ENCODE peak calls at places on chromosome 4, in five cellular contexts. Z, W, C, J and B are unnamed samples.

GRCh38 chr4:54091637-54092404 is 8.1 kb upstream of the GSX2 start:
- DNase-seq in W (peak), Z (peak), J (peak), C (peak), B (peak)

GRCh38 chr4:53659737-53660136 is 68.5 kb upstream of the LNX1 start:
- DNase-seq in W (no peak), Z (no peak), J (no peak), C (no peak), B (no peak)

GRCh38 chr4:75254745-75255144 is 259.5 kb downstream of the RCHY1 start:
- DNase-seq in Z (no peak), J (no peak), W (no peak), C (no peak), B (peak)

GRCh38 chr4:155787113-155787710 is 28.4 kb downstream of the GUCY1B1 start:
- DNase-seq in C (peak), J (peak), Z (no peak), W (no peak), B (peak)

GRCh38 chr4:123750044-123750443 is 353.4 kb downstream of the SPRY1 start:
- DNase-seq in W (no peak), C (no peak), Z (no peak), J (peak), B (peak)

GRCh38 chr4:153822316-153822715 is 33.4 kb upstream of the SFRP2 start:
- DNase-seq in J (no peak), W (no peak), C (no peak), Z (no peak), B (no peak)

GRCh38 chr4:20127626-20128025 is 124.1 kb upstream of the SLIT2 start:
- DNase-seq in C (no peak), J (no peak), Z (no peak), W (no peak), B (no peak)

GRCh38 chr4:26323807-26324206 is 3.0 kb downstream of the RBPJ start:
- DNase-seq in Z (no peak), W (no peak), J (no peak), C (no peak), B (peak)

GRCh38 chr4:124478518-124478917 is 234.0 kb downstream of the ANKRD50 start:
- DNase-seq in J (no peak), Z (no peak), W (no peak), C (no peak), B (no peak)

GRCh38 chr4:27357283-27357682 is 496.6 kb downstream of the STIM2 start:
- DNase-seq in J (peak), C (no peak), Z (no peak), W (no peak), B (peak)

GRCh38 chr4:103786014-103786413 is 66.2 kb upstream of the TACR3 start:
- DNase-seq in Z (no peak), C (peak), W (no peak), J (peak), B (peak)

GRCh38 chr4:39825741-39826231 is 127.8 kb downstream of the UBE2K start:
- DNase-seq in Z (no peak), C (no peak), J (peak), W (no peak), B (no peak)

GRCh38 chr4:26151615-26152014 is 169.2 kb upstream of the RBPJ start:
- DNase-seq in Z (no peak), J (no peak), C (no peak), W (peak), B (no peak)

GRCh38 chr4:7439699-7440098 is 5.0 kb upstream of the PSAPL1 start:
- DNase-seq in Z (no peak), J (no peak), C (no peak), W (no peak), B (no peak)

GRCh38 chr4:159447296-159447695 is 344.4 kb downstream of the RAPGEF2 start:
- DNase-seq in J (no peak), Z (no peak), C (no peak), W (no peak), B (peak)

GRCh38 chr4:39043058-39043696 is 11.0 kb upstream of the TMEM156 start:
- DNase-seq in W (no peak), Z (no peak), C (no peak), J (peak), B (no peak)

GRCh38 chr4:182975806-182976205 is 58.6 kb upstream of the DCTD start:
- DNase-seq in J (no peak), Z (no peak), W (no peak), C (peak), B (peak)

GRCh38 chr4:124061413-124061812 is 651.1 kb downstream of the ANKRD50 start:
- DNase-seq in W (no peak), J (no peak), C (no peak), Z (no peak), B (no peak)

GRCh38 chr4:170741856-170742255 is 652.1 kb upstream of the AADAT start:
- DNase-seq in W (no peak), Z (no peak), C (no peak), J (no peak), B (no peak)

GRCh38 chr4:185894481-185894880 is 82.5 kb upstream of the SORBS2 start:
- DNase-seq in W (no peak), Z (no peak), J (no peak), C (no peak), B (no peak)

GRCh38 chr4:40325406-40326019 is 9.6 kb upstream of the CHRNA9 start:
- DNase-seq in W (peak), J (peak), Z (no peak), C (peak), B (peak)

GRCh38 chr4:177964693-177965168 is 522.5 kb upstream of the AGA start:
- DNase-seq in J (no peak), C (no peak), Z (no peak), W (no peak), B (no peak)

GRCh38 chr4:112889619-112890294 is 159.7 kb upstream of the ANK2 start:
- DNase-seq in C (no peak), J (no peak), W (no peak), Z (no peak), B (peak)

GRCh38 chr4:117900832-117901231 is 133.5 kb upstream of the NDST3 start:
- DNase-seq in W (no peak), C (no peak), J (peak), Z (no peak), B (peak)

GRCh38 chr4:48705609-48706008 is 74.5 kb downstream of the FRYL start:
- DNase-seq in W (no peak), Z (no peak), C (no peak), J (no peak), B (no peak)

GRCh38 chr4:136863756-136864155 is 668.5 kb downstream of the PCDH18 start:
- DNase-seq in Z (no peak), W (no peak), C (no peak), J (no peak), B (peak)

GRCh38 chr4:141786921-141787320 is 150.5 kb downstream of the IL15 start:
- DNase-seq in C (no peak), Z (no peak), W (no peak), J (no peak), B (no peak)

GRCh38 chr4:83552085-83552484 is 16.2 kb downstream of the GPAT3 start:
- DNase-seq in J (no peak), Z (no peak), W (no peak), C (no peak), B (peak)

GRCh38 chr4:168522371-168522770 is 25.5 kb downstream of the PALLD start:
- DNase-seq in C (no peak), J (no peak), Z (no peak), W (no peak), B (no peak)

GRCh38 chr4:175536852-175537453 is 275.1 kb downstream of the GPM6A start:
- DNase-seq in J (peak), Z (no peak), C (peak), W (no peak), B (peak)

GRCh38 chr4:145557720-145558119 is 61.5 kb upstream of the MMAA start:
- DNase-seq in C (peak), W (peak), Z (peak), J (peak), B (peak)

GRCh38 chr4:98343640-98344039 is 82.5 kb downstream of the RAP1GDS1 start:
- DNase-seq in Z (no peak), W (no peak), C (no peak), J (no peak), B (no peak)

GRCh38 chr4:10667651-10668341 is 16.8 kb downstream of the CLNK start:
- DNase-seq in W (no peak), C (no peak), J (no peak), Z (no peak), B (no peak)

GRCh38 chr4:143586080-143586479 is 72.6 kb downstream of the SMARCA5 start:
- DNase-seq in Z (no peak), W (no peak), J (no peak), C (no peak), B (peak)

GRCh38 chr4:8150152-8151090 is 8.2 kb downstream of the ABLIM2 start:
- DNase-seq in Z (no peak), W (no peak), J (no peak), C (no peak), B (no peak)